ENCODE peak calls at places on chromosomes 2 and 18, in seven cellular contexts. One of them, this sample, is unnamed.

GRCh38 chr18:24220318-24220688 is 81.4 kb downstream of the CABYR start:
- DNase-seq in PC-3: no peak
- DNase-seq in HFFc6: no peak
- DNase-seq in GM23248: no peak
- DNase-seq in activated naive CD8-positive, alpha-beta T cell treated with anti-CD3 and anti-CD28 coated beads for 36 hours: no peak
- DNase-seq in neural progenitor cell: peak
- DNase-seq in cardiac fibroblast: no peak
- DNase-seq in this sample: no peak

GRCh38 chr2:29115797-29116781 is 874 bp downstream of the CLIP4 start:
- DNase-seq in activated naive CD8-positive, alpha-beta T cell treated with anti-CD3 and anti-CD28 coated beads for 36 hours: peak
- DNase-seq in cardiac fibroblast: peak
- DNase-seq in PC-3: peak
- DNase-seq in neural progenitor cell: peak
- DNase-seq in GM23248: peak
- DNase-seq in HFFc6: peak
- DNase-seq in this sample: peak

GRCh38 chr2:16005819-16006536 is 65.6 kb downstream of the MYCN start:
- DNase-seq in neural progenitor cell: no peak
- DNase-seq in GM23248: no peak
- DNase-seq in activated naive CD8-positive, alpha-beta T cell treated with anti-CD3 and anti-CD28 coated beads for 36 hours: no peak
- DNase-seq in HFFc6: no peak
- DNase-seq in cardiac fibroblast: peak
- DNase-seq in PC-3: peak
- DNase-seq in this sample: no peak

GRCh38 chr2:38599706-38600105 is 3.0 kb downstream of the HNRNPLL start:
- DNase-seq in cardiac fibroblast: no peak
- DNase-seq in PC-3: peak
- DNase-seq in neural progenitor cell: no peak
- DNase-seq in HFFc6: no peak
- DNase-seq in activated naive CD8-positive, alpha-beta T cell treated with anti-CD3 and anti-CD28 coated beads for 36 hours: no peak
- DNase-seq in GM23248: peak
- DNase-seq in this sample: no peak

GRCh38 chr2:156659694-156660093 is 223.5 kb downstream of the GPD2 start:
- DNase-seq in GM23248: no peak
- DNase-seq in PC-3: no peak
- DNase-seq in activated naive CD8-positive, alpha-beta T cell treated with anti-CD3 and anti-CD28 coated beads for 36 hours: no peak
- DNase-seq in neural progenitor cell: peak
- DNase-seq in HFFc6: no peak
- DNase-seq in cardiac fibroblast: no peak
- DNase-seq in this sample: no peak

GRCh38 chr2:217142649-217143266 is 282.9 kb upstream of the TNP1 start:
- DNase-seq in HFFc6: peak
- DNase-seq in activated naive CD8-positive, alpha-beta T cell treated with anti-CD3 and anti-CD28 coated beads for 36 hours: peak
- DNase-seq in cardiac fibroblast: peak
- DNase-seq in GM23248: peak
- DNase-seq in PC-3: peak
- DNase-seq in neural progenitor cell: peak
- DNase-seq in this sample: peak

GRCh38 chr2:156333951-156334495 is 1.5 kb upstream of the NR4A2 start:
- DNase-seq in HFFc6: peak
- DNase-seq in GM23248: peak
- DNase-seq in neural progenitor cell: peak
- DNase-seq in PC-3: no peak
- DNase-seq in cardiac fibroblast: peak
- DNase-seq in activated naive CD8-positive, alpha-beta T cell treated with anti-CD3 and anti-CD28 coated beads for 36 hours: peak
- DNase-seq in this sample: peak

GRCh38 chr18:61821748-61822147 is 71.1 kb downstream of the RNF152 start:
- DNase-seq in HFFc6: no peak
- DNase-seq in neural progenitor cell: no peak
- DNase-seq in cardiac fibroblast: no peak
- DNase-seq in GM23248: no peak
- DNase-seq in PC-3: no peak
- DNase-seq in activated naive CD8-positive, alpha-beta T cell treated with anti-CD3 and anti-CD28 coated beads for 36 hours: no peak
- DNase-seq in this sample: no peak

GRCh38 chr2:37838541-37839167 is 86.4 kb upstream of the RMDN2 start:
- DNase-seq in activated naive CD8-positive, alpha-beta T cell treated with anti-CD3 and anti-CD28 coated beads for 36 hours: no peak
- DNase-seq in GM23248: no peak
- DNase-seq in PC-3: no peak
- DNase-seq in HFFc6: no peak
- DNase-seq in neural progenitor cell: no peak
- DNase-seq in cardiac fibroblast: no peak
- DNase-seq in this sample: no peak

GRCh38 chr18:52339891-52340371 is at the start of gene DCC:
- DNase-seq in HFFc6: no peak
- DNase-seq in activated naive CD8-positive, alpha-beta T cell treated with anti-CD3 and anti-CD28 coated beads for 36 hours: no peak
- DNase-seq in PC-3: peak
- DNase-seq in GM23248: peak
- DNase-seq in neural progenitor cell: peak
- DNase-seq in cardiac fibroblast: peak
- DNase-seq in this sample: no peak

GRCh38 chr2:192286093-192286701 is 91.5 kb upstream of the TMEFF2 start:
- DNase-seq in activated naive CD8-positive, alpha-beta T cell treated with anti-CD3 and anti-CD28 coated beads for 36 hours: no peak
- DNase-seq in GM23248: peak
- DNase-seq in cardiac fibroblast: peak
- DNase-seq in neural progenitor cell: peak
- DNase-seq in HFFc6: peak
- DNase-seq in PC-3: peak
- DNase-seq in this sample: no peak

GRCh38 chr18:51279367-51279984 is 82.0 kb upstream of the MEX3C start:
- DNase-seq in activated naive CD8-positive, alpha-beta T cell treated with anti-CD3 and anti-CD28 coated beads for 36 hours: no peak
- DNase-seq in PC-3: no peak
- DNase-seq in HFFc6: no peak
- DNase-seq in GM23248: no peak
- DNase-seq in cardiac fibroblast: no peak
- DNase-seq in neural progenitor cell: no peak
- DNase-seq in this sample: no peak

GRCh38 chr2:46909771-46910419 is 5.7 kb downstream of the MCFD2 start:
- DNase-seq in cardiac fibroblast: peak
- DNase-seq in GM23248: peak
- DNase-seq in neural progenitor cell: no peak
- DNase-seq in HFFc6: peak
- DNase-seq in activated naive CD8-positive, alpha-beta T cell treated with anti-CD3 and anti-CD28 coated beads for 36 hours: peak
- DNase-seq in PC-3: peak
- DNase-seq in this sample: peak

GRCh38 chr2:169141713-169142352 is 72.5 kb downstream of the DHRS9 start:
- DNase-seq in PC-3: peak
- DNase-seq in neural progenitor cell: peak
- DNase-seq in activated naive CD8-positive, alpha-beta T cell treated with anti-CD3 and anti-CD28 coated beads for 36 hours: peak
- DNase-seq in GM23248: peak
- DNase-seq in HFFc6: peak
- DNase-seq in cardiac fibroblast: peak
- DNase-seq in this sample: peak

GRCh38 chr2:113831156-113831555 is 58.7 kb upstream of the ACTR3 start:
- DNase-seq in neural progenitor cell: no peak
- DNase-seq in PC-3: peak
- DNase-seq in HFFc6: peak
- DNase-seq in activated naive CD8-positive, alpha-beta T cell treated with anti-CD3 and anti-CD28 coated beads for 36 hours: no peak
- DNase-seq in GM23248: peak
- DNase-seq in cardiac fibroblast: peak
- DNase-seq in this sample: no peak

GRCh38 chr18:9147440-9148238 is 11.1 kb downstream of the ANKRD12 start:
- DNase-seq in activated naive CD8-positive, alpha-beta T cell treated with anti-CD3 and anti-CD28 coated beads for 36 hours: no peak
- DNase-seq in cardiac fibroblast: peak
- DNase-seq in PC-3: peak
- DNase-seq in GM23248: peak
- DNase-seq in HFFc6: peak
- DNase-seq in neural progenitor cell: peak
- DNase-seq in this sample: no peak

GRCh38 chr2:128595763-128596452 is 277.2 kb upstream of the HS6ST1 start:
- DNase-seq in activated naive CD8-positive, alpha-beta T cell treated with anti-CD3 and anti-CD28 coated beads for 36 hours: no peak
- DNase-seq in neural progenitor cell: no peak
- DNase-seq in PC-3: no peak
- DNase-seq in cardiac fibroblast: no peak
- DNase-seq in GM23248: no peak
- DNase-seq in HFFc6: no peak
- DNase-seq in this sample: no peak

GRCh38 chr2:185700883-185701282 is 37.7 kb upstream of the FSIP2 start:
- DNase-seq in PC-3: no peak
- DNase-seq in cardiac fibroblast: no peak
- DNase-seq in neural progenitor cell: peak
- DNase-seq in HFFc6: no peak
- DNase-seq in GM23248: no peak
- DNase-seq in activated naive CD8-positive, alpha-beta T cell treated with anti-CD3 and anti-CD28 coated beads for 36 hours: no peak
- DNase-seq in this sample: no peak

GRCh38 chr2:238914648-238915015 is 66.7 kb downstream of the TWIST2 start:
- DNase-seq in cardiac fibroblast: peak
- DNase-seq in activated naive CD8-positive, alpha-beta T cell treated with anti-CD3 and anti-CD28 coated beads for 36 hours: no peak
- DNase-seq in GM23248: peak
- DNase-seq in PC-3: peak
- DNase-seq in HFFc6: peak
- DNase-seq in neural progenitor cell: no peak
- DNase-seq in this sample: no peak

GRCh38 chr2:12262681-12263436 is 453.9 kb upstream of the TRIB2 start:
- DNase-seq in activated naive CD8-positive, alpha-beta T cell treated with anti-CD3 and anti-CD28 coated beads for 36 hours: no peak
- DNase-seq in neural progenitor cell: no peak
- DNase-seq in HFFc6: peak
- DNase-seq in PC-3: no peak
- DNase-seq in cardiac fibroblast: peak
- DNase-seq in GM23248: peak
- DNase-seq in this sample: no peak

This sample was measured in T-helper 2 cell treated with Interferon-gamma antibody and Interleukin-4, amounts not matched to agents 5 μg/mL and 100 μg/mL, for 36 hours.